ENCODE peak calls at places on chromosomes 1 and 21, in six cellular contexts. One of them, this sample, is unnamed.
A peak's percentile ranks its signal among the peaks of the same experiment; 100 is the strongest.

GRCh38 chr1:221672160-221672762 is 69.6 kb downstream of the DUSP10 start:
- DNase-seq in neuronal stem cell: no peak
- DNase-seq in H9: no peak
- DNase-seq in mesenchymal stem cell: peak; percentile 50
- DNase-seq in H1: no peak
- DNase-seq in trophoblast cell: no peak
- DNase-seq in this sample: peak; percentile 86

GRCh38 chr21:46052703-46053651 is 44.9 kb upstream of the COL6A2 start:
- DNase-seq in neuronal stem cell: no peak
- DNase-seq in H9: peak; percentile 27
- DNase-seq in mesenchymal stem cell: peak; percentile 86
- DNase-seq in H1: no peak
- DNase-seq in trophoblast cell: peak; percentile 63
- DNase-seq in this sample: peak; percentile 95

GRCh38 chr1:203267347-203267846 is 37.9 kb upstream of the BTG2 start:
- DNase-seq in neuronal stem cell: peak; percentile 91
- DNase-seq in H9: peak; percentile 86
- DNase-seq in mesenchymal stem cell: peak; percentile 90
- DNase-seq in H1: peak; percentile 89
- DNase-seq in trophoblast cell: peak; percentile 97
- DNase-seq in this sample: peak; percentile 78

GRCh38 chr1:160522622-160523345 is at the start of gene SLAMF6:
- DNase-seq in neuronal stem cell: no peak
- DNase-seq in H9: no peak
- DNase-seq in mesenchymal stem cell: no peak
- DNase-seq in H1: no peak
- DNase-seq in trophoblast cell: no peak
- DNase-seq in this sample: no peak

GRCh38 chr1:116273042-116273783 is 99.8 kb upstream of the ATP1A1 start:
- DNase-seq in neuronal stem cell: peak; percentile 11
- DNase-seq in H9: no peak
- DNase-seq in mesenchymal stem cell: no peak
- DNase-seq in H1: no peak
- DNase-seq in trophoblast cell: no peak
- DNase-seq in this sample: no peak

GRCh38 chr1:245059806-245060424 is 94.9 kb upstream of the KIF26B start:
- DNase-seq in neuronal stem cell: no peak
- DNase-seq in H9: no peak
- DNase-seq in mesenchymal stem cell: no peak
- DNase-seq in H1: no peak
- DNase-seq in trophoblast cell: peak; percentile 8
- DNase-seq in this sample: no peak

GRCh38 chr1:3430820-3431219 is 23.6 kb upstream of the ARHGEF16 start:
- DNase-seq in neuronal stem cell: no peak
- DNase-seq in H9: no peak
- DNase-seq in mesenchymal stem cell: no peak
- DNase-seq in H1: no peak
- DNase-seq in trophoblast cell: no peak
- DNase-seq in this sample: no peak

GRCh38 chr1:35430762-35431161 is 126.4 kb downstream of the KIAA0319L start:
- DNase-seq in neuronal stem cell: no peak
- DNase-seq in H9: no peak
- DNase-seq in mesenchymal stem cell: no peak
- DNase-seq in H1: no peak
- DNase-seq in trophoblast cell: no peak
- DNase-seq in this sample: no peak

GRCh38 chr1:181645171-181645570 is 161.9 kb downstream of the CACNA1E start:
- DNase-seq in neuronal stem cell: no peak
- DNase-seq in H9: no peak
- DNase-seq in mesenchymal stem cell: no peak
- DNase-seq in H1: no peak
- DNase-seq in trophoblast cell: no peak
- DNase-seq in this sample: no peak

GRCh38 chr1:179599623-179600249 is 8.1 kb downstream of the TDRD5 start:
- DNase-seq in neuronal stem cell: no peak
- DNase-seq in H9: no peak
- DNase-seq in mesenchymal stem cell: peak; percentile 35
- DNase-seq in H1: no peak
- DNase-seq in trophoblast cell: peak; percentile 84
- DNase-seq in this sample: peak; percentile 30

GRCh38 chr1:228348708-228349467 is 57.7 kb downstream of the TRIM11 start:
- DNase-seq in neuronal stem cell: no peak
- DNase-seq in H9: no peak
- DNase-seq in mesenchymal stem cell: no peak
- DNase-seq in H1: no peak
- DNase-seq in trophoblast cell: no peak
- DNase-seq in this sample: no peak

GRCh38 chr1:171566467-171566866 is 55.6 kb upstream of the MYOCOS start:
- DNase-seq in neuronal stem cell: no peak
- DNase-seq in H9: no peak
- DNase-seq in mesenchymal stem cell: no peak
- DNase-seq in H1: no peak
- DNase-seq in trophoblast cell: no peak
- DNase-seq in this sample: no peak

GRCh38 chr1:9316080-9316444 is 23.4 kb downstream of the SPSB1 start:
- DNase-seq in neuronal stem cell: no peak
- DNase-seq in H9: no peak
- DNase-seq in mesenchymal stem cell: no peak
- DNase-seq in H1: no peak
- DNase-seq in trophoblast cell: no peak
- DNase-seq in this sample: no peak

GRCh38 chr1:227466039-227466645 is 97.2 kb upstream of the ZNF678 start:
- DNase-seq in neuronal stem cell: no peak
- DNase-seq in H9: no peak
- DNase-seq in mesenchymal stem cell: no peak
- DNase-seq in H1: no peak
- DNase-seq in trophoblast cell: no peak
- DNase-seq in this sample: no peak

GRCh38 chr1:6007318-6008083 is 15.3 kb upstream of the NPHP4 start:
- DNase-seq in neuronal stem cell: no peak
- DNase-seq in H9: no peak
- DNase-seq in mesenchymal stem cell: no peak
- DNase-seq in H1: no peak
- DNase-seq in trophoblast cell: no peak
- DNase-seq in this sample: peak; percentile 40

GRCh38 chr1:82485591-82486369 is 685.0 kb downstream of the ADGRL2 start:
- DNase-seq in neuronal stem cell: peak; percentile 63
- DNase-seq in H9: peak; percentile 67
- DNase-seq in mesenchymal stem cell: peak; percentile 18
- DNase-seq in H1: peak; percentile 48
- DNase-seq in trophoblast cell: peak; percentile 27
- DNase-seq in this sample: no peak

GRCh38 chr1:235882816-235883215 is 16.1 kb upstream of the LYST start:
- DNase-seq in neuronal stem cell: no peak
- DNase-seq in H9: no peak
- DNase-seq in mesenchymal stem cell: no peak
- DNase-seq in H1: no peak
- DNase-seq in trophoblast cell: no peak
- DNase-seq in this sample: no peak

GRCh38 chr1:42183210-42183609 is 18.7 kb upstream of the GUCA2A start:
- DNase-seq in neuronal stem cell: no peak
- DNase-seq in H9: no peak
- DNase-seq in mesenchymal stem cell: no peak
- DNase-seq in H1: no peak
- DNase-seq in trophoblast cell: no peak
- DNase-seq in this sample: no peak

GRCh38 chr21:41195311-41195710 is 27.4 kb downstream of the BACE2 start:
- DNase-seq in neuronal stem cell: no peak
- DNase-seq in H9: no peak
- DNase-seq in mesenchymal stem cell: no peak
- DNase-seq in H1: no peak
- DNase-seq in trophoblast cell: no peak
- DNase-seq in this sample: no peak

GRCh38 chr1:89823679-89824292 is 3.0 kb downstream of the LRRC8D start:
- DNase-seq in neuronal stem cell: no peak
- DNase-seq in H9: no peak
- DNase-seq in mesenchymal stem cell: no peak
- DNase-seq in H1: no peak
- DNase-seq in trophoblast cell: no peak
- DNase-seq in this sample: no peak

GRCh38 chr1:70930062-70930461 is 117.6 kb downstream of the PTGER3 start:
- DNase-seq in neuronal stem cell: no peak
- DNase-seq in H9: no peak
- DNase-seq in mesenchymal stem cell: no peak
- DNase-seq in H1: no peak
- DNase-seq in trophoblast cell: no peak
- DNase-seq in this sample: no peak

GRCh38 chr1:4468804-4469514 is 185.4 kb upstream of the AJAP1 start:
- DNase-seq in neuronal stem cell: no peak
- DNase-seq in H9: no peak
- DNase-seq in mesenchymal stem cell: no peak
- DNase-seq in H1: no peak
- DNase-seq in trophoblast cell: no peak
- DNase-seq in this sample: no peak

GRCh38 chr1:222813866-222814535 is 838 bp upstream of the DISP1 start:
- DNase-seq in neuronal stem cell: no peak
- DNase-seq in H9: no peak
- DNase-seq in mesenchymal stem cell: peak; percentile 34
- DNase-seq in H1: no peak
- DNase-seq in trophoblast cell: no peak
- DNase-seq in this sample: peak; percentile 49

GRCh38 chr21:39004776-39005605 is 178.3 kb downstream of the PSMG1 start:
- DNase-seq in neuronal stem cell: no peak
- DNase-seq in H9: peak; percentile 63
- DNase-seq in mesenchymal stem cell: peak; percentile 75
- DNase-seq in H1: no peak
- DNase-seq in trophoblast cell: peak; percentile 26
- DNase-seq in this sample: peak; percentile 26

GRCh38 chr21:44709426-44710293 is 1.7 kb downstream of the TSPEAR start:
- DNase-seq in neuronal stem cell: no peak
- DNase-seq in H9: peak; percentile 46
- DNase-seq in mesenchymal stem cell: no peak
- DNase-seq in H1: peak; percentile 49
- DNase-seq in trophoblast cell: no peak
- DNase-seq in this sample: peak; percentile 0

GRCh38 chr21:44710756-44711326 is 531 bp downstream of the TSPEAR start:
- DNase-seq in neuronal stem cell: no peak
- DNase-seq in H9: peak; percentile 72
- DNase-seq in mesenchymal stem cell: no peak
- DNase-seq in H1: peak; percentile 67
- DNase-seq in trophoblast cell: peak; percentile 6
- DNase-seq in this sample: no peak

GRCh38 chr21:44710294-44710665 is 1.1 kb downstream of the TSPEAR start:
- DNase-seq in neuronal stem cell: no peak
- DNase-seq in H9: peak; percentile 30
- DNase-seq in mesenchymal stem cell: no peak
- DNase-seq in H1: peak; percentile 56
- DNase-seq in trophoblast cell: no peak
- DNase-seq in this sample: no peak

GRCh38 chr21:44708213-44708865 is 3.0 kb downstream of the TSPEAR start:
- DNase-seq in neuronal stem cell: no peak
- DNase-seq in H9: peak; percentile 71
- DNase-seq in mesenchymal stem cell: no peak
- DNase-seq in H1: peak; percentile 69
- DNase-seq in trophoblast cell: no peak
- DNase-seq in this sample: no peak

DNA sequence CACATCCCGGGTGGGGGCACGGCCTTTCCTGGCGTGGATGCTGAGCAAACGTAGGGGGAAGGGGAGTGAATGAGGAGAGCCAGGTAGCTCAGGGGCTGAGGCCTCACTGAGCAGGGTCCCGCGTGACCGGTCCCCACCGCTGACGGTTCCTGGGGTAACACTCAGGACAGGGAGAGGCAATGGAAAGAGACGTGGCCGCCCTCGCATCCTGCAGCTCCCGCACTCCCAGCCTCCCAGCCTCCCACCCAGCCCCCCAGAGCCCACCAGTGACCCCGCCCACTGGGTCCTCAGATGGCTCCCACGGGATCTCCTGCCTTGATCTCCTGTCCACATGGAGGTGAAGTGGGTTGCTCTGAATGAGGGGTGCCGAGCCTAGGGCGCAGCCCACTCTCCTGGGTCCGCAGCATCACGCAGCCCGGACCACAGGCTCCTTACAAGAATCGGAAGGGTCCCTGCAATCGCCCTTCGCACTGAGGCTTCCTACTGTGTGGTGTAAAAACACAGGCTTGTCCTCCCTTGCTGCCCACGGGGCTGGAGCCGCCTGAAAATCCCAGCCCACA is 2.4 kb downstream of the TSPEAR start:
- DNase-seq in neuronal stem cell: no peak
- DNase-seq in H9: no peak
- DNase-seq in mesenchymal stem cell: no peak
- DNase-seq in H1: no peak
- DNase-seq in trophoblast cell: no peak
- DNase-seq in this sample: no peak
- H2BK5ac ChIP-seq in neuronal stem cell: no peak overlapping the region
- H2BK5ac ChIP-seq in H9: no peak overlapping the region
- H2BK5ac ChIP-seq in mesenchymal stem cell: no peak overlapping the region
- H2BK5ac ChIP-seq in H1: peak overlapping the region; percentile 89
- H2BK5ac ChIP-seq in trophoblast cell: no peak overlapping the region
- H2BK5ac ChIP-seq in this sample: no peak overlapping the region

GRCh38 chr1:215824245-215824644 is 257.1 kb downstream of the KCTD3 start:
- DNase-seq in neuronal stem cell: no peak
- DNase-seq in H9: peak; percentile 52
- DNase-seq in mesenchymal stem cell: peak; percentile 23
- DNase-seq in H1: peak; percentile 46
- DNase-seq in trophoblast cell: peak; percentile 28
- DNase-seq in this sample: peak; percentile 45

GRCh38 chr1:215819114-215819513 is 252.0 kb downstream of the KCTD3 start:
- DNase-seq in neuronal stem cell: no peak
- DNase-seq in H9: no peak
- DNase-seq in mesenchymal stem cell: peak; percentile 12
- DNase-seq in H1: no peak
- DNase-seq in trophoblast cell: peak; percentile 3
- DNase-seq in this sample: peak; percentile 79
- H3K14ac ChIP-seq in neuronal stem cell: no peak overlapping the region
- H3K14ac ChIP-seq in H9: no peak overlapping the region
- H3K14ac ChIP-seq in mesenchymal stem cell: no peak overlapping the region
- H3K14ac ChIP-seq in H1: no peak overlapping the region
- H3K14ac ChIP-seq in trophoblast cell: no peak overlapping the region
- H3K14ac ChIP-seq in this sample: no peak overlapping the region

GRCh38 chr1:14733779-14734140 is 135.3 kb downstream of the KAZN start:
- DNase-seq in neuronal stem cell: no peak
- DNase-seq in H9: no peak
- DNase-seq in mesenchymal stem cell: no peak
- DNase-seq in H1: no peak
- DNase-seq in trophoblast cell: no peak
- DNase-seq in this sample: no peak
- H2BK5ac ChIP-seq in neuronal stem cell: no peak overlapping the region
- H2BK5ac ChIP-seq in H9: no peak overlapping the region
- H2BK5ac ChIP-seq in mesenchymal stem cell: no peak overlapping the region
- H2BK5ac ChIP-seq in H1: peak overlapping the region; percentile 44
- H2BK5ac ChIP-seq in trophoblast cell: peak overlapping the region; percentile 66
- H2BK5ac ChIP-seq in this sample: no peak overlapping the region

DNA sequence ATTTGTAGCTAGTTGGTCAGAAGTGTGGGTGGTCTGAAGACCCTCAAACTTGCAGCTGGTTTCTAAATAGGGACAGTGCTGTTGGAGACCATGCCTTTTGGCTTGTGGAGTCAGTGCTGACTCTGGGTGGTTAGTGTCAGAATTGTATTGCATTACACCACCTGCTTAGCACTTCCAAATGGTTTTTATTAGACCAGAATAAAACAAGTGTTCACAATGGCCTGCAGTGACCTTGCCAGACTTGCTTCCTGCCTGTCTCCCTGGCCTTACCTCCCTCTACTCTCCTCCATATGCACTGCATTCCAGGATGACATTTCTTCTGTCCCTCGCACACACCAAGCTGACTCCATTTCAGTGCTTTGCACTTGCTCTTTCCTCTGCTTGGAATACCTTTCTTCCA is 72.7 kb upstream of the CNIH3 start:
- DNase-seq in neuronal stem cell: no peak
- DNase-seq in H9: no peak
- DNase-seq in mesenchymal stem cell: no peak
- DNase-seq in H1: no peak
- DNase-seq in trophoblast cell: no peak
- DNase-seq in this sample: no peak
- H3K14ac ChIP-seq in neuronal stem cell: no peak overlapping the region
- H3K14ac ChIP-seq in H9: no peak overlapping the region
- H3K14ac ChIP-seq in mesenchymal stem cell: peak overlapping the region; percentile 3
- H3K14ac ChIP-seq in H1: no peak overlapping the region
- H3K14ac ChIP-seq in trophoblast cell: peak overlapping the region; percentile 32
- H3K14ac ChIP-seq in this sample: peak overlapping the region; percentile 95

This sample was measured in IMR-90.